ENCODE peak calls at places on chromosomes 11 and 22, in six cellular contexts. V is Kasumi-1; K is stimulated activated CD4-positive, alpha-beta T cell treated with anti-CD3 and anti-CD28 coated beads, Interleukin-15, amount 100 ng/mL, for 24 hours; B is neuronal stem cell; T is psoas muscle; N is hypothalamus. W is an unnamed sample.

GRCh38 chr11:113506893-113507292 is 31.7 kb upstream of the DRD2 start:
- DNase-seq in V (no peak), K (no peak), B (no peak), T (no peak), N (no peak), W (no peak)

GRCh38 chr11:89381094-89381493 is 110.1 kb downstream of the NOX4 start:
- DNase-seq in V (no peak), K (peak), B (no peak), T (peak), N (no peak), W (no peak)

GRCh38 chr11:662689-663274 is 25.7 kb downstream of the DRD4 start:
- DNase-seq in V (peak), K (peak), B (no peak), T (peak), N (peak), W (peak)

GRCh38 chr22:41801147-41801819 is 804 bp downstream of the CCDC134 start:
- DNase-seq in V (no peak), K (no peak), B (no peak), T (no peak), N (no peak), W (no peak)

GRCh38 chr22:20422271-20422958 is 15.2 kb downstream of the SCARF2 start:
- DNase-seq in V (no peak), K (no peak), B (no peak), T (no peak), N (no peak), W (no peak)

GRCh38 chr11:12680246-12680939 is 6.2 kb downstream of the TEAD1 start:
- DNase-seq in V (no peak), K (peak), B (peak), T (peak), N (peak), W (no peak)

GRCh38 chr11:92681606-92682005 is 287.8 kb upstream of the MTNR1B start:
- DNase-seq in V (no peak), K (no peak), B (no peak), T (no peak), N (no peak), W (no peak)

GRCh38 chr11:95218149-95218548 is 12.9 kb downstream of the SESN3 start:
- DNase-seq in V (no peak), K (no peak), B (no peak), T (no peak), N (no peak), W (no peak)

GRCh38 chr11:10719616-10720015 is 26.1 kb upstream of the IRAG1 start:
- DNase-seq in V (no peak), K (no peak), B (no peak), T (no peak), N (no peak), W (no peak)

GRCh38 chr11:123551085-123551484 is 103.3 kb downstream of the SCN3B start:
- DNase-seq in V (no peak), K (no peak), B (no peak), T (no peak), N (no peak), W (no peak)

GRCh38 chr22:37014415-37014806 is 4.8 kb downstream of the TST start:
- DNase-seq in V (no peak), K (no peak), B (no peak), T (no peak), N (no peak), W (no peak)

GRCh38 chr11:83326326-83326725 is 40.2 kb upstream of the CCDC90B start:
- DNase-seq in V (no peak), K (no peak), B (no peak), T (no peak), N (no peak), W (no peak)

GRCh38 chr11:111514216-111515031 is at the start of gene HOATZ:
- DNase-seq in V (no peak), K (peak), B (peak), T (no peak), N (no peak), W (no peak)

W was measured in HCT116.